ENCODE peak calls at places on chromosomes 11 and 22, in eight cellular contexts. C, X, N, F, D, S, Z and P are unnamed samples.

GRCh38 chr11:9660886-9661285 is 3.0 kb upstream of the SWAP70 start:
- DNase-seq in S (no peak), D (no peak), C (no peak), Z (no peak), N (no peak), X (no peak), F (peak), P (no peak)

GRCh38 chr11:110907629-110908028 is 195.4 kb upstream of the ARHGAP20 start:
- DNase-seq in C (peak), F (peak), X (no peak), S (peak), D (peak), Z (no peak), N (no peak), P (no peak)

GRCh38 chr11:116729501-116730240 is 43.1 kb downstream of the BUD13 start:
- DNase-seq in Z (no peak), N (no peak), D (no peak), S (no peak), C (no peak), F (no peak), X (no peak), P (no peak)

GRCh38 chr11:35083181-35084061 is 55.5 kb upstream of the CD44 start:
- DNase-seq in Z (peak), C (peak), D (peak), S (peak), N (peak), F (peak), X (peak), P (peak)

GRCh38 chr22:48342016-48342415 is 1485.7 kb downstream of the BRD1 start:
- DNase-seq in X (no peak), F (no peak), S (no peak), D (no peak), Z (peak), C (no peak), N (no peak), P (no peak)

GRCh38 chr11:7543302-7543701 is 29.5 kb downstream of the PPFIBP2 start:
- DNase-seq in Z (no peak), C (no peak), X (no peak), F (no peak), S (no peak), D (no peak), N (no peak), P (no peak)

GRCh38 chr22:17944205-17944725 is 80.1 kb downstream of the MICAL3 start:
- DNase-seq in C (no peak), X (no peak), N (no peak), F (no peak), D (no peak), Z (no peak), S (no peak), P (no peak)

GRCh38 chr11:1772270-1773130 is 8.8 kb upstream of the CTSD start:
- DNase-seq in Z (peak), F (peak), C (peak), S (peak), N (peak), D (no peak), X (peak), P (no peak)

GRCh38 chr11:93957553-93957952 is 63.6 kb upstream of the HEPHL1 start:
- DNase-seq in C (no peak), X (no peak), D (no peak), F (no peak), N (no peak), Z (no peak), S (no peak), P (no peak)

GRCh38 chr11:123976770-123977560 is 616 bp downstream of the OR10S1 start:
- DNase-seq in F (no peak), X (no peak), C (no peak), D (no peak), N (no peak), Z (no peak), S (no peak), P (no peak)

GRCh38 chr11:40276960-40277359 is 1182.5 kb downstream of the LRRC4C start:
- DNase-seq in D (no peak), S (no peak), Z (no peak), X (no peak), N (no peak), F (no peak), C (no peak), P (no peak)

GRCh38 chr11:81673001-81673400 is 1060.7 kb downstream of the FAM181B start:
- DNase-seq in S (no peak), N (no peak), Z (no peak), F (no peak), D (no peak), X (no peak), C (no peak), P (no peak)

GRCh38 chr11:126452718-126453117 is 97.2 kb downstream of the ST3GAL4 start:
- DNase-seq in Z (no peak), S (no peak), D (peak), X (no peak), C (no peak), F (no peak), N (no peak), P (no peak)

GRCh38 chr22:24153353-24153752 is 27.9 kb upstream of the SUSD2 start:
- DNase-seq in Z (no peak), F (peak), N (no peak), C (peak), D (no peak), X (no peak), S (no peak), P (no peak)

GRCh38 chr11:27868226-27868625 is 168.0 kb upstream of the BDNF start:
- DNase-seq in S (no peak), C (no peak), X (no peak), D (no peak), F (no peak), N (no peak), Z (no peak), P (no peak)

GRCh38 chr11:1921576-1922141 is 2.2 kb downstream of the TNNT3 start:
- DNase-seq in S (no peak), C (no peak), D (no peak), N (no peak), F (no peak), Z (peak), X (no peak), P (no peak)

GRCh38 chr11:122748968-122749687 is 89.2 kb upstream of the CRTAM start:
- DNase-seq in F (peak), S (no peak), N (no peak), C (peak), D (no peak), Z (peak), X (no peak), P (peak)

GRCh38 chr11:92838655-92839334 is 130.7 kb upstream of the MTNR1B start:
- DNase-seq in Z (no peak), N (no peak), F (peak), S (no peak), X (no peak), C (no peak), D (no peak), P (no peak)

GRCh38 chr11:11229691-11230090 is 123.4 kb downstream of the CSNK2A3 start:
- DNase-seq in D (no peak), C (no peak), F (peak), N (no peak), X (no peak), Z (no peak), S (no peak), P (no peak)

GRCh38 chr11:44652901-44653644 is 73.7 kb upstream of the TSPAN18 start:
- DNase-seq in N (no peak), X (no peak), C (no peak), S (no peak), F (no peak), D (no peak), Z (peak), P (no peak)

GRCh38 chr11:101082813-101083212 is 46.8 kb downstream of the PGR start:
- DNase-seq in Z (no peak), S (no peak), D (no peak), F (no peak), C (no peak), X (no peak), N (no peak), P (no peak)

GRCh38 chr22:47192651-47193437 is 430.4 kb downstream of the TBC1D22A start:
- DNase-seq in S (peak), Z (peak), C (peak), N (peak), D (no peak), F (no peak), X (peak), P (no peak)

GRCh38 chr11:18010271-18010670 is 2.6 kb downstream of the SERGEF start:
- DNase-seq in D (no peak), Z (no peak), X (no peak), S (no peak), N (no peak), F (no peak), C (no peak), P (no peak)

GRCh38 chr11:91272089-91272488 is 952.5 kb upstream of the FAT3 start:
- DNase-seq in N (no peak), D (no peak), X (no peak), C (no peak), F (no peak), Z (no peak), S (no peak), P (no peak)

GRCh38 chr11:119195680-119196079 is 10.4 kb downstream of the NHERF4 start:
- DNase-seq in X (peak), Z (no peak), D (no peak), N (no peak), C (peak), S (peak), F (peak), P (no peak)

GRCh38 chr11:32323814-32324130 is 111.6 kb downstream of the WT1 start:
- DNase-seq in S (no peak), F (no peak), D (no peak), X (no peak), C (no peak), Z (no peak), N (no peak), P (no peak)

GRCh38 chr22:27297125-27297524 is 504.4 kb downstream of the MN1 start:
- DNase-seq in F (no peak), N (no peak), S (no peak), D (no peak), X (no peak), C (no peak), Z (no peak), P (no peak)

GRCh38 chr11:75432911-75433321 is at the start of gene KLHL35:
- DNase-seq in X (no peak), Z (no peak), C (no peak), D (no peak), N (no peak), F (no peak), S (no peak), P (no peak)

DNA sequence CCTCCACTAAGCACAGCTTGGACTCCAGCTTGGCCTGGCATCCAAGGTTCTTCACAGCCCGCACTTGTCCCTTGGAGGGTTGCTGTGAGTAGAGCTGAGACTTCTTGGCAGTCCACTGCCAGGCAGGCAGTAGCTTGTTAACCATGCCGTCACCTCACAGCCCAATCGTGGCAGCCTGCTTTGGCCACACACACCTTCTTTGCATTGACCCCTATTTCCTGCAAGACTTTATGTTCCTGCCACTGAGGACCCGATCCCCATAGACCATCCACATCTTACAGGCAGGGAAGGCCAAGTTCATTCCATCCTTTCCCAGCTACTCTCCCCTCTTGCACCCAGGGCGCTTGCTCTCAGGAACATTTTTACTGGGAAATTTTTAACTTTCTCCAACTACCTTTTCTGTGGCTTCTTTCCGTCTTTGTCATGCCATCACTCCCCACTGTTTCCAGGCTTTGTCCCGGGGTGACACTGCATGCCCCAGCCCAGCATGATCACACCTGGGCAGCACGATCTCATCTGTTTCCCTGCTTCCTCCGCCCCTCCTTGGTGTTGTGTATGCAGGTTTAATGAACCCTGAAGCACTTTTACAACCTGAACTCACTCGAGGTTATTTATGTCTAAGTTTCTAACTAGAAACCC is 2.6 kb upstream of the PYGM start:
- DNase-seq in C (no peak), D (no peak), N (peak), S (peak), X (no peak), F (no peak), Z (peak), P (no peak)
- TF ChIP-seq POLR2A in C (no peak), D (no peak), N (no peak), S (no peak), X (no peak), F (no peak), Z (no peak), P (no peak)

GRCh38 chr11:130549393-130549999 is 101.1 kb downstream of the ADAMTS15 start:
- DNase-seq in C (no peak), D (no peak), X (no peak), N (no peak), F (no peak), S (no peak), Z (no peak), P (no peak)
- TF ChIP-seq CTCF in C (no peak), D (no peak), X (no peak), N (no peak), F (no peak), S (no peak), Z (no peak), P (no peak)

DNA sequence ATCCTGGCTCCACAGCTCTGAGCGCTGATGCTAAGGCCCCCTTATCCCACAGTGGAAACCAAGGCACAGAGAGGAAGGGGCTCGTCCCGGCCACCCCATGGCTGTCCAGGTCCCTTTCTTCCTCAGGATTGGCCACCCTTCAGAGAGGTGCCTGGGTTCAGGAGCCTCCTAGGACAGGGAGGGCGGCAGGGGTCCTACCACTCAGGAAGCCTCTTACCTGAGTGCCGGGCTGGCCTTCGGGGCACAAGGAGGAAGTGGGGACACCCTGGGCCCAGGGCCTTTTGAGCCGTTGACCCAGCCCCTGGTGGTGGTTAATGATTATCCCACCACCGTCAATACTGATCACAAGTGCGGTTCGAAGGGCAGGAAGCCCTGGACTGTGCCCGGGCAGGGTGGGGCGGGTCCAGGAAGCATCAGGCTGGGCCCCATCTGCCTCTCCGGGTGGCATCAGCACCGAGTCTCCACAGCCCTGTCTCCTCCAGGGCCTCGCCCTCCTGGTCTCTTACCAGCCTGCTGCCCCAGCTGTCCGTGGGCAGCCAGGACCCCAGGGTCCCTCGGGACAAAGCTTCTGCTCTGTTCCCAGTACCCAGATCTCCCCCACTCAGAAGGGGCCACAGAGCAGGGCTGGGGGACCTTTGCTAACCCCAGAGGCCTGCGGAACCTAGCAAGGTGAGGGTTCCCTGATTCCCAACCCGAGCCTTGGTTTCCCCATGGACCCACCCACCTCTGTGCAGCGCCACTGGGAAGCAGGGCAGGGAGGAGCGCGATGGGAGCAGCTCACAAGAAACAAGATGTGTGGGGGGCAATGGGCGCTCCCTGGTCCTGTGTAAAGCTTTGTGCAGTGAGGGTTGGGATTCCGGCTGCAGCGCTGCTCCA is 15.0 kb upstream of the EHD1 start:
- DNase-seq in F (no peak), Z (no peak), C (peak), X (no peak), N (peak), D (no peak), S (peak), P (no peak)
- TF ChIP-seq POLR2A in F (no peak), Z (peak), C (peak), X (no peak), N (peak), D (no peak), S (no peak), P (no peak)

GRCh38 chr11:4826425-4826824 is 5.3 kb downstream of the OR51F2 start:
- DNase-seq in C (no peak), F (peak), Z (no peak), X (no peak), S (no peak), N (no peak), D (peak), P (no peak)
- TF ChIP-seq CTCF in C (peak), F (peak), Z (peak), X (peak), S (no peak), N (no peak), D (no peak), P (no peak)

GRCh38 chr11:72675221-72675620 is 999 bp upstream of the PDE2A start:
- DNase-seq in D (no peak), Z (no peak), S (no peak), C (no peak), F (no peak), X (no peak), N (no peak), P (no peak)

GRCh38 chr11:72678524-72678923 is 4.3 kb upstream of the PDE2A start:
- DNase-seq in S (no peak), X (no peak), N (no peak), D (no peak), C (no peak), Z (no peak), F (no peak), P (no peak)

GRCh38 chr11:72679869-72680268 is 5.6 kb upstream of the PDE2A start:
- DNase-seq in D (no peak), N (no peak), F (no peak), S (no peak), C (no peak), X (no peak), Z (no peak), P (no peak)

GRCh38 chr11:72673943-72674828 is at the start of gene PDE2A:
- DNase-seq in D (no peak), Z (no peak), X (no peak), N (no peak), S (no peak), C (no peak), F (no peak), P (no peak)

DNA sequence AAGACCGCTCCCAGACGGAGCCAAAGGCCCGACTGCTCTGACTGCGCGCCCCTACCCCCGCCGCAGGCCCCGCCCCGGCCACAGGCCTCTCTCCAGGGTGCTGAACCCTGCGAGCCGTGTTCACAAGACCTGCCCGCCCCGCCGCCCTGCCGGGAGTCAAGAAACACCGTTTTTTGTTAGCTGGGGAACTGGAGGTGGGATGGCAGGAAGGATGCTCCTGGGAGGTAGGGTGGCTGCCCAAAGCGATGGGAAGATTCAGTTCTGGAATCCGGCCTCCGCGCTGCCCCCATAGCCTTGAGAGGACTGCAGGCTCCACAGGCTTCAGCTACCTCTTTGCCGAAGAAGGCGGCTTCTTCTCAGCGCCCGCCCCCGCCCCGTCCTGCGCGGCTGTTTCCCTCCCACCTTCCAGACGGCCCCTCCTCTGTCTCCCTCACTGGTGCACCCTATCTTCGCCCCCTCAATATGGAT is 2.7 kb upstream of the PDE2A start:
- DNase-seq in S (peak), Z (no peak), F (peak), D (peak), X (no peak), N (peak), C (peak), P (no peak)
- TF ChIP-seq POLR2A in S (no peak), Z (no peak), F (no peak), D (no peak), X (no peak), N (no peak), C (no peak), P (no peak)

GRCh38 chr11:66494458-66494857 is 14.2 kb downstream of the DPP3 start:
- DNase-seq in S (no peak), C (no peak), D (no peak), F (no peak), N (no peak), X (no peak), Z (no peak), P (no peak)

GRCh38 chr11:66494935-66495334 is 14.7 kb downstream of the DPP3 start:
- DNase-seq in S (no peak), D (no peak), F (no peak), C (no peak), Z (no peak), X (no peak), N (no peak), P (no peak)

GRCh38 chr11:66493124-66493523 is 12.9 kb downstream of the DPP3 start:
- DNase-seq in Z (no peak), C (no peak), X (no peak), D (no peak), F (no peak), N (no peak), S (no peak), P (no peak)

GRCh38 chr11:66497206-66497605 is 13.2 kb upstream of the BBS1 start:
- DNase-seq in S (no peak), F (no peak), X (no peak), C (no peak), D (no peak), N (no peak), Z (no peak), P (no peak)

DNA sequence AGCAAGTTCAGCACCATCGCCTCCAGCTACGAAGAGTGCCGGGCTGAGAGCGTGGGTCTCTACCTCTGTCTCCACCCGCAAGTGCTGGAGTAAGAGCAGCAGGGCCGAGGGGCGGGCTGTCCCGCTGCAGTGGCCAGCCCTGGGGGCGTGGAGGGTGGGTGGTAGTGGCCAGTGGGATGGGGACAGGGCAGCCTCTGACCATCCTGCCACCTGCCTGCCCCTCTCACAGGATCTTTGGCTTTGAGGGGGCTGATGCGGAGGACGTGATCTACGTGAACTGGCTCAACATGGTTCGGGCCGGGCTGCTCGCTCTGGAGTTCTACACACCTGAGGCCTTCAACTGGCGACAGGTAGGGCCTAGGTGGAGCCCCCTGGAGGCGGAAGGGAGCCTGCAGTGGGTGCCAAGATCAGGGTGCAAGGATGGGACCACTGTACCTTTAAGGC is 15.0 kb upstream of the BBS1 start:
- DNase-seq in C (no peak), D (no peak), F (no peak), N (no peak), X (no peak), Z (no peak), S (no peak), P (no peak)
- TF ChIP-seq CTCF in C (no peak), D (no peak), F (no peak), N (no peak), X (no peak), Z (no peak), S (no peak), P (no peak)

DNA sequence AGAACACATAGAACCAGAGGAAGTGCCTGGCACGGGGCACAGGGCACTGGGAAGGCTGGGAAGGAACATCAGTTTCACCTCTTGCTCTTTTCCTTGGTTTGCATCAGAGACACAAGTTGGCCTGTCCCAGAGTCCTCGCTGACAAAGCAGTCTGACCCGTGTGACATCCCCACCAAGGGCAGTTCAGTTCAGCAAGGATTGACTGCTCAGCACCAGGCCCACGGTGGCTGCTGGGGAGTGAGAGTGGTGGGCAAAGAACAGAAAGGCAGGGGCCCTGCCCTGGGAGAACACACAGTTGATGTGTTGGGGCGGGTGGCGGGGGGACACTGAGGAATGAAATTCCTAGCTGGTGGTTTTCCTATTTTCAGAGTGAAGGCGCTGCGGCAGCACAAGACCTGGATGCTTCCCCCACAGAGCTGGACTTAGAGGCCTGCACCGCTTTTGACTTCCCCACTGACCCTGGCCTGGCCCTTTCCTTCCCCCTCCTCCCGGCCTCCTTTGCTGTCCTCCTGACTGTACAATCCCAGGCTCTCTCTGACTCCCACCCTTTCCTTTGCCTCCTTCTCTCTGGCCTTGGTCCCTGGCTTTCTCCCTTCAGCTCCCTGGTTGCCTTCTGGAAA is 2.2 kb upstream of the TMPRSS13 start:
- DNase-seq in D (no peak), N (no peak), F (no peak), S (no peak), C (no peak), Z (peak), X (no peak), P (no peak)
- TF ChIP-seq POLR2A in D (no peak), N (no peak), F (no peak), S (no peak), C (no peak), Z (no peak), X (no peak), P (no peak)